ENCODE peak calls at places on chromosomes 11 and 22, in eight cellular contexts. C, X, T, R, Q, S, O and J are unnamed samples.

GRCh38 chr11:130786987-130787688 is 129.1 kb downstream of the SNX19 start:
- DNase-seq in Q (no peak), S (no peak), X (peak), C (peak), R (no peak), T (no peak), O (no peak), J (no peak)

GRCh38 chr11:73645972-73646631 is at the start of gene PLEKHB1:
- DNase-seq in S (peak), T (no peak), Q (no peak), O (no peak), R (no peak), X (peak), C (no peak), J (no peak)

GRCh38 chr22:23565942-23566715 is 14.0 kb downstream of the IGLL1 start:
- DNase-seq in T (no peak), C (no peak), S (peak), Q (no peak), R (no peak), X (no peak), O (no peak), J (no peak)

GRCh38 chr11:17906436-17906835 is 106.4 kb downstream of the SERGEF start:
- DNase-seq in S (no peak), O (no peak), C (no peak), Q (no peak), X (no peak), T (no peak), R (no peak), J (no peak)

GRCh38 chr11:22728600-22729394 is 62.4 kb downstream of the GAS2 start:
- DNase-seq in O (no peak), T (no peak), C (no peak), S (no peak), Q (no peak), X (no peak), R (no peak), J (no peak)

GRCh38 chr11:130431337-130431773 is 2.9 kb upstream of the ADAMTS8 start:
- DNase-seq in Q (peak), T (peak), C (peak), X (peak), R (peak), O (peak), S (peak), J (peak)

GRCh38 chr22:26122920-26123468 is 46.3 kb upstream of the SEZ6L start:
- DNase-seq in O (no peak), X (no peak), Q (no peak), T (no peak), C (no peak), R (no peak), S (no peak), J (peak)

GRCh38 chr11:75326439-75326810 is 25.0 kb downstream of the ARRB1 start:
- DNase-seq in Q (no peak), S (no peak), C (no peak), X (no peak), T (no peak), R (no peak), O (no peak), J (peak)

GRCh38 chr11:831132-831864 is 1.5 kb upstream of the CD151 start:
- DNase-seq in S (no peak), Q (no peak), X (peak), C (peak), R (no peak), O (no peak), T (no peak), J (peak)

GRCh38 chr11:6395470-6396060 is 5.3 kb downstream of the SMPD1 start:
- DNase-seq in T (no peak), O (no peak), S (no peak), Q (no peak), R (no peak), X (no peak), C (no peak), J (no peak)

GRCh38 chr11:118198370-118198769 is 21.9 kb upstream of the SCN2B start:
- DNase-seq in Q (peak), X (peak), T (peak), O (peak), R (peak), C (peak), S (no peak), J (peak)

GRCh38 chr11:67024410-67024809 is 1.5 kb downstream of the SYT12 start:
- DNase-seq in S (no peak), C (no peak), T (no peak), O (no peak), R (no peak), Q (no peak), X (no peak), J (peak)

GRCh38 chr22:29030618-29031235 is 30.9 kb downstream of the C22orf31 start:
- DNase-seq in C (peak), S (peak), T (peak), O (peak), R (no peak), Q (peak), X (peak), J (peak)

GRCh38 chr22:36423461-36424404 is 36.0 kb upstream of the MYH9 start:
- DNase-seq in R (no peak), S (no peak), X (peak), T (no peak), C (peak), Q (no peak), O (no peak), J (peak)

GRCh38 chr11:20089357-20089756 is 70.9 kb downstream of the DBX1 start:
- DNase-seq in T (no peak), X (no peak), O (no peak), R (no peak), Q (no peak), C (no peak), S (no peak), J (no peak)

GRCh38 chr22:47100646-47101045 is 338.2 kb downstream of the TBC1D22A start:
- DNase-seq in R (no peak), X (no peak), S (no peak), Q (no peak), O (no peak), T (no peak), C (no peak), J (no peak)

GRCh38 chr11:31711137-31711536 is 100.0 kb downstream of the PAX6 start:
- DNase-seq in T (no peak), R (no peak), X (no peak), Q (no peak), S (no peak), O (no peak), C (no peak), J (peak)

GRCh38 chr11:110471315-110471714 is 41.6 kb downstream of the FDX1 start:
- DNase-seq in Q (no peak), O (no peak), S (no peak), R (no peak), C (peak), X (peak), T (no peak), J (no peak)